ENCODE peak calls at places on chromosomes 2 and 18, in four cellular contexts. R, N, W and Z are unnamed samples.

GRCh38 chr2:98859323-98859722 is 76.7 kb downstream of the CRACDL start:
- DNase-seq in R (no peak), N (no peak), W (no peak), Z (no peak)

GRCh38 chr18:48676346-48676745 is 137.5 kb downstream of the CTIF start:
- DNase-seq in R (no peak), N (no peak), W (no peak), Z (no peak)

GRCh38 chr2:79723830-79724229 is 211.0 kb downstream of the CTNNA2 start:
- DNase-seq in R (no peak), N (no peak), W (no peak), Z (no peak)

GRCh38 chr2:290090-290722 is 2.3 kb upstream of the ALKAL2 start:
- DNase-seq in R (peak), N (no peak), W (peak), Z (peak)

GRCh38 chr18:28267276-28267675 is 90.3 kb upstream of the CDH2 start:
- DNase-seq in R (no peak), N (no peak), W (no peak), Z (no peak)

GRCh38 chr2:241507430-241508239 is 749 bp downstream of the STK25 start:
- DNase-seq in R (peak), N (no peak), W (peak), Z (peak)

GRCh38 chr2:97993926-97994325 is 1.8 kb downstream of the TMEM131 start:
- DNase-seq in R (no peak), N (no peak), W (peak), Z (no peak)

GRCh38 chr2:15686643-15687042 is 95.0 kb downstream of the DDX1 start:
- DNase-seq in R (no peak), N (no peak), W (no peak), Z (no peak)

GRCh38 chr2:67927489-67927888 is 135.3 kb downstream of the C1D start:
- DNase-seq in R (no peak), N (no peak), W (no peak), Z (peak)

GRCh38 chr2:139790807-139791206 is 1010.6 kb upstream of the NXPH2 start:
- DNase-seq in R (no peak), N (no peak), W (no peak), Z (peak)

GRCh38 chr2:229446316-229446715 is 175.2 kb upstream of the PID1 start:
- DNase-seq in R (no peak), N (no peak), W (no peak), Z (no peak)

GRCh38 chr2:181779288-181779871 is 99.1 kb upstream of the NEUROD1 start:
- DNase-seq in R (no peak), N (no peak), W (no peak), Z (no peak)

GRCh38 chr2:73919596-73920228 is 7.0 kb upstream of the DGUOK start:
- DNase-seq in R (no peak), N (no peak), W (no peak), Z (no peak)

GRCh38 chr18:70190529-70190928 is 15.0 kb downstream of the RTTN start:
- DNase-seq in R (no peak), N (no peak), W (no peak), Z (no peak)

GRCh38 chr2:18243831-18244230 is 316.6 kb downstream of the RDH14 start:
- DNase-seq in R (no peak), N (no peak), W (no peak), Z (no peak)

GRCh38 chr18:12803069-12803936 is 80.7 kb downstream of the PTPN2 start:
- DNase-seq in R (no peak), N (peak), W (no peak), Z (no peak)

GRCh38 chr2:62112192-62112591 is 83.7 kb upstream of the B3GNT2 start:
- DNase-seq in R (no peak), N (no peak), W (no peak), Z (peak)

GRCh38 chr2:29314816-29315571 is 199.8 kb downstream of the CLIP4 start:
- DNase-seq in R (no peak), N (peak), W (no peak), Z (peak)

GRCh38 chr2:21256006-21256405 is 132.2 kb downstream of the TDRD15 start:
- DNase-seq in R (no peak), N (peak), W (peak), Z (no peak)

GRCh38 chr2:58156780-58157179 is 84.3 kb downstream of the FANCL start:
- DNase-seq in R (no peak), N (no peak), W (no peak), Z (no peak)

GRCh38 chr2:73283545-73284295 is 558 bp downstream of the FBXO41 start:
- DNase-seq in R (no peak), N (no peak), W (peak), Z (peak)

GRCh38 chr2:12935226-12935625 is 218.5 kb downstream of the TRIB2 start:
- DNase-seq in R (no peak), N (no peak), W (no peak), Z (peak)

GRCh38 chr18:76368976-76369375 is 126.1 kb downstream of the ZNF516 start:
- DNase-seq in R (no peak), N (no peak), W (no peak), Z (no peak)

GRCh38 chr2:224436634-224437033 is 34.7 kb upstream of the FAM124B start:
- DNase-seq in R (no peak), N (no peak), W (no peak), Z (no peak)

GRCh38 chr18:31684279-31685096 is at the start of gene B4GALT6:
- DNase-seq in R (no peak), N (no peak), W (peak), Z (peak)

GRCh38 chr2:160091381-160091780 is 29.0 kb upstream of the PLA2R1 start:
- DNase-seq in R (no peak), N (no peak), W (no peak), Z (no peak)

GRCh38 chr2:227366861-227367800 is 12.0 kb downstream of the TM4SF20 start:
- DNase-seq in R (no peak), N (no peak), W (no peak), Z (no peak)

GRCh38 chr2:28818053-28818452 is 7.4 kb downstream of the SPDYA start:
- DNase-seq in R (no peak), N (no peak), W (no peak), Z (no peak)

GRCh38 chr18:3712485-3712884 is 262.5 kb downstream of the TGIF1 start:
- DNase-seq in R (no peak), N (no peak), W (no peak), Z (no peak)

GRCh38 chr2:240428245-240428644 is 7.2 kb upstream of the GPC1 start:
- DNase-seq in R (no peak), N (no peak), W (no peak), Z (no peak)

GRCh38 chr18:62555135-62555534 is 32.3 kb downstream of the ZCCHC2 start:
- DNase-seq in R (no peak), N (no peak), W (peak), Z (no peak)

GRCh38 chr2:167550448-167550847 is 662.2 kb downstream of the XIRP2 start:
- DNase-seq in R (peak), N (no peak), W (no peak), Z (peak)

GRCh38 chr18:57439617-57439975 is 4.4 kb downstream of the ONECUT2 start:
- DNase-seq in R (no peak), N (no peak), W (no peak), Z (peak)
- TF ChIP-seq JUNB in R (no peak), N (no peak), W (no peak), Z (no peak)

GRCh38 chr18:34741401-34741800 is 31.3 kb downstream of the DTNA start:
- DNase-seq in R (no peak), N (no peak), W (no peak), Z (no peak)

GRCh38 chr18:34740101-34740500 is 30.0 kb downstream of the DTNA start:
- DNase-seq in R (no peak), N (no peak), W (no peak), Z (no peak)

GRCh38 chr18:34734048-34734447 is 23.9 kb downstream of the DTNA start:
- DNase-seq in R (peak), N (no peak), W (no peak), Z (no peak)

GRCh38 chr18:34740724-34741123 is 30.6 kb downstream of the DTNA start:
- DNase-seq in R (no peak), N (no peak), W (no peak), Z (no peak)

GRCh38 chr18:34738173-34738894 is 28.2 kb downstream of the DTNA start:
- DNase-seq in R (peak), N (no peak), W (no peak), Z (no peak)
- H2AFZ ChIP-seq in R (no peak), N (no peak), W (no peak), Z (no peak)

GRCh38 chr2:64718250-64718866 is 64.6 kb upstream of the SERTAD2 start:
- DNase-seq in R (peak), N (no peak), W (no peak), Z (no peak)
- TF ChIP-seq JUNB in R (no peak), N (no peak), W (no peak), Z (no peak)

GRCh38 chr18:23547806-23548205 is 38.5 kb downstream of the NPC1 start:
- DNase-seq in R (peak), N (no peak), W (no peak), Z (no peak)
- H2AFZ ChIP-seq in R (no peak), N (no peak), W (no peak), Z (no peak)